ENCODE peak calls at places on chromosomes 4 and X, in nine cellular contexts. X is activated effector memory CD4-positive, alpha-beta T cell treated with Interleukin-2 at 50 U/mL for 16 hours; G is stimulated activated naive CD4-positive, alpha-beta T cell; K is T-helper 2 cell; W is H54; N is effector CD4-positive, alpha-beta T cell; Z is 8988T; B is stimulated activated CD4-positive, alpha-beta T cell treated with anti-CD3 and anti-CD28 coated beads, Interleukin-1b, Interleukin-23, amount 100 ng/mL, for 48 hours; T is nephron progenitor cell. D is an unnamed sample.

GRCh38 chr4:140242357-140243284 is 88.6 kb upstream of the MAML3 start:
- DNase-seq in Z (no peak), T (no peak), K (no peak), G (no peak), X (no peak), W (no peak), N (no peak), B (no peak), D (no peak)

GRCh38 chrX:9148626-9149385 is 114.9 kb upstream of the FAM9B start:
- DNase-seq in N (no peak), T (no peak), B (no peak), W (no peak), Z (no peak), X (no peak), G (no peak), K (no peak), D (no peak)

GRCh38 chr4:48796927-48797679 is 17.0 kb upstream of the FRYL start:
- DNase-seq in B (no peak), X (no peak), K (no peak), T (no peak), N (no peak), Z (no peak), G (no peak), W (no peak), D (no peak)

GRCh38 chr4:27350161-27350560 is 489.5 kb downstream of the STIM2 start:
- DNase-seq in T (no peak), X (no peak), G (no peak), W (no peak), Z (no peak), K (no peak), B (no peak), N (no peak), D (no peak)

GRCh38 chrX:17459596-17459995 is 84.6 kb downstream of the NHS start:
- DNase-seq in K (no peak), G (no peak), Z (no peak), T (no peak), W (no peak), B (no peak), N (no peak), X (no peak), D (no peak)

GRCh38 chrX:134520860-134521390 is 61.0 kb downstream of the HPRT1 start:
- DNase-seq in K (no peak), G (no peak), B (no peak), W (no peak), N (no peak), X (no peak), Z (no peak), T (peak), D (peak)

GRCh38 chrX:130082244-130083106 is 27.8 kb downstream of the ELF4 start:
- DNase-seq in N (peak), T (no peak), Z (no peak), X (peak), W (no peak), G (peak), B (peak), K (peak), D (peak)

GRCh38 chr4:100960232-100960631 is 387.1 kb downstream of the PPP3CA start:
- DNase-seq in X (no peak), G (no peak), W (no peak), N (no peak), T (no peak), B (no peak), K (no peak), Z (no peak), D (no peak)

GRCh38 chr4:6087669-6088068 is 69.4 kb upstream of the C4orf50 start:
- DNase-seq in K (no peak), Z (no peak), B (no peak), G (no peak), N (no peak), T (peak), W (peak), X (no peak), D (peak)

GRCh38 chrX:106802388-106803275 is at the start of gene TBC1D8B:
- DNase-seq in X (no peak), Z (peak), B (peak), T (peak), G (peak), K (no peak), W (peak), N (no peak), D (peak)

GRCh38 chr4:89129080-89129640 is 17.8 kb downstream of the TIGD2 start:
- DNase-seq in Z (no peak), X (no peak), W (no peak), G (no peak), K (no peak), N (no peak), T (no peak), B (no peak), D (no peak)

GRCh38 chr4:149997881-149998421 is 80.3 kb upstream of the DCLK2 start:
- DNase-seq in N (no peak), K (no peak), Z (no peak), B (peak), G (no peak), X (no peak), W (no peak), T (no peak), D (peak)

GRCh38 chr4:77713884-77714283 is 105.3 kb downstream of the CNOT6L start:
- DNase-seq in N (no peak), X (no peak), Z (no peak), G (no peak), K (no peak), B (no peak), T (no peak), W (no peak), D (no peak)

GRCh38 chr4:32858971-32859370 is 2138.8 kb downstream of the PCDH7 start:
- DNase-seq in Z (no peak), K (no peak), X (no peak), T (no peak), B (no peak), G (no peak), N (no peak), W (no peak), D (no peak)

GRCh38 chr4:98565646-98566403 is 92.6 kb downstream of the TSPAN5 start:
- DNase-seq in X (no peak), B (no peak), W (no peak), K (no peak), Z (no peak), N (no peak), T (no peak), G (no peak), D (no peak)

GRCh38 chr4:77023920-77024319 is 51.9 kb downstream of the CCNI start:
- DNase-seq in T (no peak), W (no peak), G (no peak), Z (no peak), X (no peak), B (no peak), K (no peak), N (no peak), D (no peak)

GRCh38 chrX:40938418-40938817 is 146.8 kb upstream of the USP9X start:
- DNase-seq in Z (no peak), W (no peak), G (no peak), N (no peak), X (no peak), K (no peak), T (no peak), B (no peak), D (no peak)

GRCh38 chr4:186149872-186150271 is 41.5 kb upstream of the CYP4V2 start:
- DNase-seq in W (peak), X (no peak), N (no peak), T (peak), Z (peak), K (no peak), G (no peak), B (no peak), D (no peak)

GRCh38 chr4:155614111-155614762 is 52.4 kb upstream of the GUCY1A1 start:
- DNase-seq in B (no peak), W (no peak), K (no peak), G (no peak), Z (no peak), N (no peak), T (no peak), X (no peak), D (no peak)

GRCh38 chr4:40422309-40422708 is 87.2 kb downstream of the CHRNA9 start:
- DNase-seq in W (no peak), T (no peak), Z (no peak), B (no peak), N (no peak), X (no peak), G (no peak), K (no peak), D (peak)

GRCh38 chr4:87543835-87544461 is 14.8 kb upstream of the SPARCL1 start:
- DNase-seq in K (no peak), B (no peak), Z (no peak), W (peak), G (no peak), N (no peak), X (no peak), T (no peak), D (peak)

GRCh38 chr4:41935652-41936021 is 408 bp downstream of the TMEM33 start:
- DNase-seq in W (no peak), B (peak), T (no peak), K (peak), G (no peak), Z (no peak), N (no peak), X (no peak), D (no peak)

GRCh38 chrX:100413231-100413630 is 3.2 kb upstream of the PCDH19 start:
- DNase-seq in G (no peak), N (no peak), W (peak), Z (no peak), K (no peak), T (peak), B (no peak), X (no peak), D (peak)

GRCh38 chrX:41381685-41382084 is 47.7 kb downstream of the DDX3X start:
- DNase-seq in Z (no peak), N (no peak), B (no peak), X (no peak), W (peak), T (no peak), K (no peak), G (no peak), D (peak)

D was measured in small intestine.